ENCODE peak calls at places on chromosomes 13 and 19, in five cellular contexts. W is neural progenitor cell; M is vagina; A is CD8-positive, alpha-beta T cell; H is MCF 10A. E is an unnamed sample.

GRCh38 chr13:71218960-71219359 is 648.0 kb downstream of the DACH1 start:
- DNase-seq in W (peak), M (no peak), A (no peak), H (peak), E (no peak)

GRCh38 chr13:112617754-112618375 is 29.9 kb upstream of the TUBGCP3 start:
- DNase-seq in W (no peak), M (no peak), A (no peak), H (no peak), E (no peak)

GRCh38 chr13:111429064-111429558 is 108.7 kb downstream of the TEX29 start:
- DNase-seq in W (peak), M (no peak), A (peak), H (peak), E (no peak)

GRCh38 chr13:75197803-75198202 is 284.2 kb downstream of the TBC1D4 start:
- DNase-seq in W (no peak), M (no peak), A (no peak), H (no peak), E (no peak)

GRCh38 chr13:98389319-98389718 is 187.6 kb downstream of the STK24 start:
- DNase-seq in W (no peak), M (no peak), A (no peak), H (no peak), E (no peak)

GRCh38 chr19:13604902-13605586 is 98.8 kb upstream of the CACNA1A start:
- DNase-seq in W (no peak), M (no peak), A (no peak), H (no peak), E (no peak)

GRCh38 chr19:36110487-36111199 is at the start of gene OVOL3:
- DNase-seq in W (peak), M (no peak), A (no peak), H (no peak), E (no peak)

GRCh38 chr13:84076280-84076679 is 194.0 kb upstream of the SLITRK1 start:
- DNase-seq in W (no peak), M (no peak), A (no peak), H (no peak), E (no peak)

GRCh38 chr19:17107546-17108452 is 32.2 kb downstream of the MYO9B start:
- DNase-seq in W (no peak), M (peak), A (no peak), H (peak), E (no peak)

GRCh38 chr19:18304194-18304495 is 18.7 kb downstream of the LSM4 start:
- DNase-seq in W (no peak), M (no peak), A (peak), H (no peak), E (no peak)

GRCh38 chr19:2462635-2463421 is 6.1 kb upstream of the LMNB2 start:
- DNase-seq in W (peak), M (no peak), A (no peak), H (peak), E (peak)

GRCh38 chr13:110434629-110435028 is 126.9 kb downstream of the RAB20 start:
- DNase-seq in W (no peak), M (peak), A (no peak), H (no peak), E (no peak)

GRCh38 chr19:36805364-36805763 is 32.8 kb upstream of the ZNF850 start:
- DNase-seq in W (no peak), M (no peak), A (no peak), H (no peak), E (no peak)

GRCh38 chr19:38070573-38070972 is 153.4 kb downstream of the DPF1 start:
- DNase-seq in W (no peak), M (no peak), A (no peak), H (peak), E (no peak)

GRCh38 chr13:23384111-23384510 is 49.4 kb downstream of the SACS start:
- DNase-seq in W (no peak), M (no peak), A (no peak), H (no peak), E (no peak)

GRCh38 chr19:34126966-34127365 is 45.3 kb upstream of the LSM14A start:
- DNase-seq in W (no peak), M (no peak), A (no peak), H (no peak), E (no peak)

GRCh38 chr19:31312004-31312403 is 37.2 kb downstream of the TSHZ3 start:
- DNase-seq in W (no peak), M (no peak), A (no peak), H (no peak), E (no peak)

GRCh38 chr19:38362076-38362945 is 12.1 kb upstream of the PSMD8 start:
- DNase-seq in W (peak), M (no peak), A (peak), H (peak), E (no peak)

GRCh38 chr19:53102701-53103140 is 501 bp downstream of the ZNF160 start:
- DNase-seq in W (peak), M (no peak), A (peak), H (peak), E (no peak)

GRCh38 chr13:72255908-72256307 is 388.9 kb upstream of the DACH1 start:
- DNase-seq in W (peak), M (no peak), A (no peak), H (peak), E (no peak)

GRCh38 chr13:106173346-106173745 is 362.1 kb downstream of the EFNB2 start:
- DNase-seq in W (no peak), M (no peak), A (no peak), H (no peak), E (no peak)

GRCh38 chr19:47275866-47276461 is 1.3 kb downstream of the INAFM1 start:
- DNase-seq in W (no peak), M (no peak), A (no peak), H (no peak), E (no peak)

GRCh38 chr19:34428549-34429285 is 536 bp downstream of the UBA2 start:
- DNase-seq in W (peak), M (no peak), A (peak), H (peak), E (no peak)

GRCh38 chr13:99746857-99747710 is 224.5 kb downstream of the ZIC5 start:
- DNase-seq in W (peak), M (no peak), A (no peak), H (no peak), E (no peak)

GRCh38 chr13:27362064-27362751 is 62.2 kb upstream of the GTF3A start:
- DNase-seq in W (peak), M (no peak), A (peak), H (peak), E (no peak)

GRCh38 chr13:98345103-98345899 is 168.2 kb upstream of the RNF113B start:
- DNase-seq in W (no peak), M (peak), A (no peak), H (no peak), E (no peak)

GRCh38 chr13:26048745-26049144 is 3.1 kb downstream of the SHISA2 start:
- DNase-seq in W (no peak), M (no peak), A (no peak), H (no peak), E (no peak)

GRCh38 chr19:58474291-58474996 is 1.7 kb upstream of the ZNF446 start:
- DNase-seq in W (no peak), M (no peak), A (no peak), H (no peak), E (no peak)

GRCh38 chr13:98606296-98606695 is 29.4 kb upstream of the STK24 start:
- DNase-seq in W (peak), M (no peak), A (no peak), H (no peak), E (no peak)

GRCh38 chr13:114149774-114150740 is 17.6 kb upstream of the RASA3 start:
- DNase-seq in W (no peak), M (no peak), A (no peak), H (no peak), E (no peak)

GRCh38 chr13:90732049-90732448 is 615.4 kb upstream of the MIR17HG start:
- DNase-seq in W (peak), M (no peak), A (no peak), H (peak), E (no peak)
- TF ChIP-seq CTCF in W (peak), M (no peak), A (no peak), H (no peak), E (peak)

DNA sequence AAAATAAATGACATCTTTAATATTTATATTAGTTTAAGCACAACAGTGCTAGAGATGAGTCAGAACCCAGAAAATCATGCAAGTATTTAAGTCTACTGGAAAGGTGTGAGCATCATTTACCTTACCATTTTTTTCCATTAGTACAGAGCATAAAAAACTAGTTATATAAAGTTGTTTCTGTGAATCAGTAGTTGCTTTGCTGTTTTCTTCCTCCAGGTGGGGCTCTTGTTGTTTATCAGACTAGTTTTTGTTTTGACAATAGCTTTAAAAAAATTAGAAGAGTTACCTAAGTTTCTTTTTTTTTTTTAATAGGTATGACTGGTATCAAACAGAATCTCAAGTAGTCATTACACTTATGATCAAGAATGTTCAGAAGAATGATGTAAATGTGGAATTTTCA is 12.7 kb downstream of the SUGT1 start:
- DNase-seq in W (peak), M (no peak), A (no peak), H (peak), E (no peak)
- TF ChIP-seq CTCF in W (peak), M (no peak), A (peak), H (peak), E (peak)

GRCh38 chr19:4447327-4448146 is 10.1 kb downstream of the UBXN6 start:
- DNase-seq in W (no peak), M (no peak), A (no peak), H (no peak), E (no peak)

GRCh38 chr19:4449826-4450075 is 7.8 kb downstream of the UBXN6 start:
- DNase-seq in W (no peak), M (no peak), A (no peak), H (no peak), E (no peak)

GRCh38 chr19:4448147-4448985 is 9.2 kb downstream of the UBXN6 start:
- DNase-seq in W (no peak), M (no peak), A (no peak), H (no peak), E (no peak)

GRCh38 chr19:4446801-4447200 is 10.8 kb downstream of the UBXN6 start:
- DNase-seq in W (no peak), M (no peak), A (no peak), H (no peak), E (no peak)

DNA sequence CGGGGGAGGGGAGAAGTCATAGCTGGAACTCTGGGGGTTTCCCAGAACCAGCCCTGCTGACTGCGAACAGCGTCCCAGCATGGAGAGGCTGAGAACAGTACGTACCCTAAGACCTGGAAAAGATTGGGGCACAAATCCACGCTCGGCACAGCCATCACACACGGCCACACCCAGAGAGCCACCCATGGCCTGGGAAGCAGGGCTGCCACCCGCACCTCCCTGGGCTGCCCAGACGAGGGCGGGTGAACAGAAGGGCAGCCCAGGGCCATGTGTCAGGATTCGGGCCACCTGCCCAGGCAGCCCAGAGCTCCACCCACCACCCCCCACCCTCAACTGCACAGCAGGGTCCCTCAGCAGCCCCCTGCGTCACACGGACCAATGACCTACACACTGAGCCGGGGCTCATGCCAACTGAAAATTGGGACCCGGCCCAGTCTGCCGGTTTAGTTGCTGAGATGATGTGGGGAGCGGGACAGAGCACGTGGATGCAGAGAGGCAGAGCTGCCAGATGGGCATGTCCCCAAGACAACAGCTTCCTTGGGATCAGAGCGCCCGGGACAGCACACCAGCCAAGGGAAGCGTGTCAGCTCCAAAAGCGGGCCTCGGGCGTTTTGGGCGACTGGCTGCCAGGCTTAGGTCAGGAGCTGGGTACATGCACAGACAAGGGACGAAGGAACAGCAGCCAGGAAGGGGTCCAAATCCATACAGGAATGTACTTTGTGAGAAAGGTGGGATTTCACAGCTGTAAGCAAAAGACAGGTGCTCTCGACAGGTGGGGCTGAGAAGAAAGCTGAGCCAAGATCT is 8.4 kb downstream of the UBXN6 start:
- DNase-seq in W (no peak), M (no peak), A (no peak), H (no peak), E (no peak)
- TF ChIP-seq CTCF in W (no peak), M (no peak), A (no peak), H (no peak), E (no peak)

GRCh38 chr19:50602935-50603334 is 34.7 kb upstream of the LRRC4B start:
- DNase-seq in W (no peak), M (no peak), A (no peak), H (no peak), E (no peak)

GRCh38 chr19:50602496-50602895 is 34.3 kb upstream of the LRRC4B start:
- DNase-seq in W (no peak), M (no peak), A (no peak), H (no peak), E (no peak)

GRCh38 chr19:50607388-50607787 is 32.3 kb downstream of the SYT3 start:
- DNase-seq in W (no peak), M (no peak), A (no peak), H (no peak), E (no peak)

DNA sequence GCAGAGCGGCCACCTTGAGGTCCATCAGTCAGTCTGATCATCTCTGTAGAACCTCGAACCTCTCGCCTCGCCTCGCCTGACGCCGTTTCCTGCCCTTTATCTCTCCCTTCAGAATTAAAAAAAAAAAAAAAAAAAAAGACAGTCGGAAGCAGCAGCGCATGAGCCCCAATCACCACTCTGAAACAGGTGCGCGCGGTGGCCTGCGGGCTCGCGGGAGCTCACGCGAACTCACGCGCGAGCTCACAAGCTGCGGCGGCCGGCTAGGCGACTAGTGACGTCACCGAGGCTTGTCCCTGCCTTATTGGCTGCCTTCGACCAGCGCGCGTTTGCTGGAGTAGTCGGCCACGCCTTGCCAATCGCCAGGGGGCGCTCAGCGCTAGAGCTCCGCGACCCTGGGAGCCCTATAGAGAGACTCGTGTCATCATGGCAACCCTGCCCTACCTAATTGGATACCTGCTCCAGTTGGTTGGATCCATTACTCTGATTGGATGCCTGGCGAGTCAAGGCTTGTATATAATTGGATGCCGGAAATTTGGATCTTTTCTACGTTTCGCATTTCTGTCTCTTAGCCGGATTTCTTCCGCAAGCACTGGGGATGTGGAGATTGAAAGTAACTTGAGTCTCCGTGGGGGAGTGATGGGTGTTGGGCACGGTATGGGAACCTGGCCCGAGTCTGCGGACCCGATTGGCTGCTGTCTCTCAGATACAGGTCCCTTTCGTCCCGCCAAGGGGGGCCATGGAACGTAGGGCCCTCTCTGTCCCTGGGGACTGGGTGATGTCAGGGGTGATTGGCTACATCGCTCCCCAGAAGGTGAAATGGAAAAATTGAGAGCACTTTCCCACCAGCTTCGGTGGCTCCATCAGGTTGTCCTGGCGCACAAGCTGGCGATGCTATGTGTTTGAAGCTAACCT is 31.6 kb downstream of the SYT3 start:
- DNase-seq in W (peak), M (no peak), A (peak), H (no peak), E (no peak)
- TF ChIP-seq CTCF in W (peak), M (no peak), A (no peak), H (no peak), E (peak)

DNA sequence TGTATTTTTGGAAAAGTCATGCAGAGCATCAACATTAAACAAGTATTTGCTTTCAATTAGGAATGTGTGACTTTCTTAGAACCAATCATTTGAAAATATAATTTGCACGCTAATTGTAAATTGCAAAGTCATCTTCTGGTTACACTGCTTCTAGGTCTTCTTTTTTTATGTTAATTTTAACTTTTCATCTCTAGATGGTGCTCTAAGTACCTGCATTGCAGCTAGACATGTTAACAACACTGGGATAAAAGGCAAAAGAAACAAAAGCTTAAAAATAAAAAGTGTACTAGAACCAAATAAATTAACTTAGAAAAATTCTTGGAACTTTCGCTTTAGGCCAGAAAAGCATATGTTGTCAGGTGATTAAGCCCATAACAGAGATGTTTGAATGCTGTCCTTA is 2758.2 kb downstream of the PCDH9 start:
- DNase-seq in W (no peak), M (no peak), A (no peak), H (peak), E (no peak)
- TF ChIP-seq CTCF in W (peak), M (no peak), A (no peak), H (peak), E (peak)

GRCh38 chr19:4343056-4343844 is at the start of gene MPND:
- DNase-seq in W (peak), M (no peak), A (peak), H (peak), E (peak)
- TF ChIP-seq CTCF in W (peak), M (no peak), A (no peak), H (no peak), E (peak)

DNA sequence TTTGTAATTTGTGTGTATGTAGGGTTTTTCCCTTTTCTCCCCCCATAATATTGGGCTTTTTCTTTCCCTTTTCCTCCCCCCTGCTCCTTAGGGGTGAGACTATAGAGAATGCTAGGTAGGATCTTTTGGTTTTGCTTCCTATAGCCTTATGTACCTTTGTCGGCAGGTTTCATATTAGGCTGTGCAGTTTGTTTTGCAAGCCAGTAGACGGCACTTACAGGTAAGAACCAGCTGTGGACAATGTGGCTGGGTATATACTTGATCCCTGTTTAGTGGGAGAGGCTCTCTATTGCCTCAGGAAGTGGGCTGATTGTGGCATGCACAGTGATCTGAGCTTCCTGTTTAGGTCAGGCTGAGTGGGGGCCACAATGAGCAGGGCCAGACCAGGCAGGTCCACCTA is 359.2 kb upstream of the OBI1 start:
- DNase-seq in W (no peak), M (no peak), A (no peak), H (no peak), E (no peak)
- TF ChIP-seq CTCF in W (no peak), M (no peak), A (no peak), H (no peak), E (no peak)

DNA sequence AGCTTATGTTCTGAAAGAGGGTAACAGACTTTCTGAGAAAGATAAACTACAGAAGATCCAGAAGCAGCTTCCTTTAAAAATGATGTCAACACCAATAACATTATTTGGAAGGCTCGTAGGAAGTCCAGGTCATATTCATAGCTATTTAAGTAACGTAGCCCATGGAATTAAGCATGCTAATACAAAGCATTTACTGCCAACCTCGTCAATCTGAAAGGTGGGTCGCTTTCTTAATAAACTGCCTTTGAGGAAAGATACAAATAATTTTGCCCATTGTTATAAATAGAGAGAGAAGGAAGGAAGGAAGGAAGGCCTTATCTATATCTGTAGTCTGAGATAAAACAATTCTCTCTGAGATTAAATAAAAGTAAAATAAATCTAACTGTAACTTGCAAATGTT is 80.3 kb downstream of the STARD13 start:
- DNase-seq in W (no peak), M (no peak), A (no peak), H (no peak), E (no peak)
- TF ChIP-seq CTCF in W (no peak), M (no peak), A (no peak), H (no peak), E (no peak)

E was measured in chondrocyte.